ENCODE peak calls at places on chromosomes 7 and 10, in six cellular contexts. A, E, V, W, F and K are unnamed samples. For H3K36me3, the result is how much of the 10 kb centered on the place peaks cover.

GRCh38 chr10:52883996-52884871 is 111.7 kb upstream of the MBL2 start:
- DNase-seq in F (peak), V (no peak), A (peak), W (no peak), E (peak), K (no peak)

GRCh38 chr7:24604640-24605039 is 31.4 kb downstream of the PALS2 start:
- DNase-seq in W (no peak), E (no peak), V (no peak), F (no peak), A (peak), K (no peak)

GRCh38 chr7:101100858-101101847 is 15.9 kb downstream of the TRIM56 start:
- DNase-seq in E (no peak), V (no peak), F (no peak), A (no peak), W (no peak), K (no peak)

GRCh38 chr7:95687759-95688343 is 84.5 kb upstream of the DYNC1I1 start:
- DNase-seq in W (no peak), F (no peak), A (no peak), E (peak), V (no peak), K (no peak)

GRCh38 chr10:26090762-26091161 is 125.8 kb upstream of the GAD2 start:
- DNase-seq in W (no peak), F (no peak), E (no peak), A (no peak), V (no peak), K (no peak)

GRCh38 chr7:21469894-21470293 is 42.0 kb downstream of the SP4 start:
- DNase-seq in V (no peak), A (no peak), F (no peak), E (no peak), W (no peak), K (no peak)

GRCh38 chr10:7529638-7530037 is 118.8 kb upstream of the SFMBT2 start:
- DNase-seq in E (no peak), V (peak), W (peak), F (no peak), A (peak), K (no peak)

GRCh38 chr10:69362471-69362954 is 54.2 kb downstream of the TACR2 start:
- DNase-seq in V (no peak), F (peak), W (no peak), A (no peak), E (no peak), K (peak)

GRCh38 chr10:3452234-3452633 is 279.7 kb upstream of the PITRM1 start:
- DNase-seq in W (no peak), V (no peak), A (no peak), E (no peak), F (no peak), K (no peak)

GRCh38 chr7:112573302-112574039 is 92.7 kb downstream of the LSMEM1 start:
- DNase-seq in V (no peak), A (no peak), F (no peak), E (peak), W (no peak), K (peak)

GRCh38 chr7:122306320-122307227 is 2.0 kb upstream of the FEZF1 start:
- DNase-seq in A (no peak), W (no peak), F (no peak), V (no peak), E (no peak), K (no peak)

GRCh38 chr7:150357771-150358427 is 10.7 kb upstream of the REPIN1 start:
- DNase-seq in W (no peak), V (peak), F (no peak), A (no peak), E (peak), K (no peak)

GRCh38 chr10:103481974-103482531 is 3.0 kb upstream of the CALHM3 start:
- DNase-seq in A (no peak), V (no peak), W (no peak), F (no peak), E (peak), K (no peak)

GRCh38 chr10:79007843-79008319 is 60.9 kb upstream of the ZMIZ1 start:
- DNase-seq in E (no peak), V (no peak), W (no peak), A (no peak), F (no peak), K (no peak)

GRCh38 chr7:29480456-29480855 is 83.2 kb upstream of the PRR15 start:
- DNase-seq in A (no peak), W (no peak), E (no peak), V (peak), F (peak), K (no peak)

GRCh38 chr10:33666686-33667480 is 332.4 kb upstream of the NRP1 start:
- DNase-seq in E (no peak), V (no peak), F (no peak), A (no peak), W (no peak), K (no peak)

GRCh38 chr7:112509390-112509789 is 28.6 kb downstream of the LSMEM1 start:
- DNase-seq in A (no peak), W (no peak), E (no peak), V (no peak), F (no peak), K (no peak)

GRCh38 chr7:33286521-33286920 is 157.2 kb downstream of the BBS9 start:
- DNase-seq in E (no peak), A (no peak), V (no peak), W (no peak), F (no peak), K (no peak)

GRCh38 chr10:119521443-119522204 is 20.9 kb downstream of the RGS10 start:
- DNase-seq in V (no peak), W (no peak), F (no peak), A (no peak), E (no peak), K (no peak)

GRCh38 chr7:101506531-101506930 is 122.6 kb downstream of the MYL10 start:
- DNase-seq in E (no peak), A (no peak), V (no peak), W (no peak), F (no peak), K (no peak)

GRCh38 chr10:45422862-45423659 is 49.0 kb downstream of the ALOX5 start:
- DNase-seq in F (no peak), W (no peak), E (no peak), A (no peak), V (no peak), K (no peak)

GRCh38 chr7:87934699-87935372 is 785 bp downstream of the ADAM22 start:
- DNase-seq in F (no peak), A (no peak), W (no peak), V (no peak), E (no peak), K (peak)

GRCh38 chr10:97977673-97978072 is 52.7 kb downstream of the CRTAC1 start:
- DNase-seq in A (no peak), V (no peak), W (no peak), F (no peak), E (no peak), K (no peak)

GRCh38 chr10:83959330-83959729 is 180.0 kb upstream of the GHITM start:
- DNase-seq in A (no peak), F (no peak), V (no peak), W (no peak), E (no peak), K (no peak)

GRCh38 chr7:116949941-116950801 is 3.1 kb upstream of the ST7 start:
- DNase-seq in W (no peak), A (no peak), F (no peak), V (no peak), E (peak), K (no peak)

GRCh38 chr10:22453320-22453719 is 108.0 kb downstream of the SPAG6 start:
- DNase-seq in V (no peak), E (no peak), A (no peak), F (no peak), W (no peak), K (no peak)

GRCh38 chr10:37680243-37680683 is 177.1 kb downstream of the ZNF248 start:
- DNase-seq in V (no peak), E (peak), W (no peak), F (no peak), A (no peak), K (no peak)

GRCh38 chr7:130841416-130841815 is 107.4 kb upstream of the KLF14 start:
- DNase-seq in F (no peak), A (no peak), E (no peak), W (no peak), V (no peak), K (no peak)

GRCh38 chr7:142722289-142722794 is 26.9 kb upstream of the PRSS1 start:
- DNase-seq in A (no peak), F (no peak), V (no peak), W (no peak), E (no peak), K (no peak)

GRCh38 chr7:29957921-29958320 is 31.7 kb downstream of the SCRN1 start:
- DNase-seq in E (no peak), F (no peak), W (no peak), A (no peak), V (no peak), K (no peak)

GRCh38 chr10:132141526-132142395 is 45.0 kb upstream of the DPYSL4 start:
- DNase-seq in V (peak), E (no peak), A (no peak), F (no peak), W (no peak), K (no peak)

GRCh38 chr10:71217266-71218045 is 5.1 kb downstream of the UNC5B start:
- DNase-seq in V (no peak), F (no peak), W (peak), E (peak), A (no peak), K (no peak)

GRCh38 chr10:132446661-132447445 is 49.9 kb downstream of the PWWP2B start:
- DNase-seq in E (peak), W (no peak), F (peak), V (no peak), A (no peak), K (peak)

GRCh38 chr7:70480913-70481579 is 650.9 kb upstream of the GALNT17 start:
- DNase-seq in W (no peak), E (no peak), A (no peak), F (no peak), V (no peak), K (no peak)

GRCh38 chr10:69864321-69864720 is 62.6 kb downstream of the COL13A1 start:
- DNase-seq in V (no peak), A (no peak), W (no peak), E (no peak), F (no peak), K (no peak)

GRCh38 chr7:19958309-19958896 is 185.0 kb upstream of the TMEM196 start:
- DNase-seq in A (no peak), V (no peak), W (no peak), F (no peak), E (no peak), K (no peak)
- TF ChIP-seq EP300 in A (no peak), V (no peak), W (no peak), F (no peak), E (no peak), K (no peak)

GRCh38 chr7:92226981-92227380 is 18.7 kb downstream of the KRIT1 start:
- DNase-seq in E (no peak), F (no peak), W (no peak), V (no peak), A (no peak), K (no peak)

GRCh38 chr7:92228742-92229141 is 17.0 kb downstream of the KRIT1 start:
- DNase-seq in V (no peak), F (no peak), A (no peak), W (no peak), E (no peak), K (no peak)

GRCh38 chr7:92228100-92228499 is 17.6 kb downstream of the KRIT1 start:
- DNase-seq in W (no peak), E (no peak), F (no peak), A (no peak), V (no peak), K (no peak)

DNA sequence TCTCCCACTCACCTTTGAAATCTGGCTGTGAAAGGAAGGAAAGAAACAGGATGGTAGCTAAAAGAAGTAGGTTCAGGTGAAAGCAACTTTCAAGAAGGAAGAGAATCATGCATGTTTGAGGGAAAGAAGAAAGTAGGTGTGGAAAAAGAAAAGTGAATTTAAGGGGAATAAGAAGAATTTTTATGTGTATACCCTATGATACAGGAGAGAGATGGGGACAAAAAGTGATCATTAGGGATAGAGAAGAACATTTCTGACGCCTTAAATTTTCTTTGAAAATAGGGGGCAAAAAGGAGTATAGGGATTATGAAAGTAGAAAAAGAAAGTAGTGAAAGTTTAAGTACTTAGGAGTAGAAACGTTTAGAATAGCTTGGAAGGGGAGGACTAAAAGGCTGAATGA is 15.2 kb downstream of the KRIT1 start:
- DNase-seq in W (no peak), E (no peak), A (no peak), F (no peak), V (no peak), K (no peak)
- H3K36me3 ChIP-seq in W (half or more), E (half or more), A (under half), F (under half), V (under half), K (half or more)

GRCh38 chr7:155263051-155263450 is 34.6 kb upstream of the INSIG1 start:
- DNase-seq in W (no peak), E (no peak), F (no peak), V (no peak), A (no peak), K (no peak)

GRCh38 chr7:155260498-155260872 is 37.2 kb upstream of the INSIG1 start:
- DNase-seq in W (no peak), F (no peak), V (no peak), E (no peak), A (no peak), K (no peak)

GRCh38 chr7:155263522-155264197 is 34.0 kb upstream of the INSIG1 start:
- DNase-seq in V (no peak), F (no peak), A (no peak), E (no peak), W (no peak), K (no peak)

GRCh38 chr7:155261031-155261985 is 36.4 kb upstream of the INSIG1 start:
- DNase-seq in V (no peak), A (no peak), W (no peak), F (no peak), E (no peak), K (no peak)

DNA sequence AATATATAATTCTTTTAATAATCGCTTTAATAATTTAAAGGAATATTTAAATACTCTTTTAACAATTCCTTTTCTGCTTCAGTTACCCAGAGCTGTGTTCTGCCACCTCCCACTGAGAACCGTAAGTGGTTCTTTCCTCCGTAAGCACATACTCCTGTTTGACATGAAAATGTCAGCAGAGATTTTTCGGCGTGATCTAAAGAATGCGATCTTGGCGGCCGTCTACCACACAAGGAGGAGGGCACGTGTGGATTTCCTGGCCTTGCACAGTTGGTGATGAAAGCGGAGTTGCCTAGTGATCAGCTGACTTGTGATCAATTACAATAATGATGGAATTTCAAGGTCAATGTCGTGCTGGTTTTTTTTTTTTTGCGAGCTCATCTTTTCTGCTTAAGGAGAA is 35.7 kb upstream of the INSIG1 start:
- DNase-seq in A (no peak), W (no peak), F (no peak), V (no peak), E (no peak), K (no peak)
- TF ChIP-seq EP300 in A (no peak), W (no peak), F (no peak), V (no peak), E (no peak), K (no peak)

GRCh38 chr7:107972986-107973385 is 30.0 kb downstream of the LAMB1 start:
- DNase-seq in W (no peak), A (no peak), F (no peak), V (peak), E (no peak), K (no peak)

GRCh38 chr7:107978815-107979408 is 24.0 kb downstream of the LAMB1 start:
- DNase-seq in W (no peak), E (no peak), V (no peak), F (no peak), A (no peak), K (no peak)

GRCh38 chr7:107976620-107977019 is 26.3 kb downstream of the LAMB1 start:
- DNase-seq in W (no peak), E (no peak), V (no peak), F (no peak), A (no peak), K (no peak)

GRCh38 chr7:107973861-107974260 is 29.1 kb downstream of the LAMB1 start:
- DNase-seq in A (no peak), F (no peak), E (no peak), W (no peak), V (no peak), K (no peak)

DNA sequence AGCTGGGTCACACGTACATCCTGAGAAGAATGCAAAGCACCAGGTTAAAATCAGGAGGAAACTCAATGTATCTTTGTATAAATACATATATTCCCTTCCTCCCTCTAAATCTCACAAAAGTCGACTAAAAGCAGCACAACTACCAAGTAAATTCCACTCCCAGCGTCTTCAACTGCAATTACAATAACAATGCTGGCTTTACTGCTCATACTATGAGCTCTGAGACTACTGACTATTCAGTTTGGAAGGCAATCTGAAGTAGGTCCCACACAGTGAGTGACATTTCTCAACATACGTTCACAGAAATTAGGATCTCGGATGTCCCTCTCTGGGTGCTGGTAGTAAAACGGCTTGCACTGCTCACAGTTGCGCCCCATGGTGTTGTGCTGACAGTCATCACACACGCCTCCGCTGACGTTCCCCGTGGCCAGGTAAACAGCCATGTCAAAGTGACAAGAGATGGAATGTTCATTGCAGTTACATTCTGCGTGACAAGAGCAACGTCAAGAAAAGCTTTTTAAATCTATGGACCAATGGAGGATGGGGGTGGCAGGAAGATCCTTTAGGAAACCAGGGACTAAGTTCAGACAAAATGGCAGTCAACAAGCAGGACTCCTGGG is 27.5 kb downstream of the LAMB1 start:
- DNase-seq in E (no peak), V (peak), F (no peak), A (no peak), W (no peak), K (no peak)
- H3K36me3 ChIP-seq in E (under half), V (under half), F (under half), A (under half), W (under half), K (under half)

GRCh38 chr10:75401569-75402485 is at the start of gene ZNF503:
- DNase-seq in A (peak), W (peak), V (peak), F (peak), E (peak), K (peak)
- TF ChIP-seq EP300 in A (no peak), W (no peak), V (no peak), F (no peak), E (no peak), K (no peak)

GRCh38 chr7:128755075-128755474 is 15.9 kb downstream of the CALU start:
- DNase-seq in V (no peak), A (no peak), F (no peak), W (no peak), E (no peak), K (no peak)
- H3K36me3 ChIP-seq in V (under half), A (half or more), F (under half), W (half or more), E (half or more), K (under half)

GRCh38 chr7:102860351-102860811 is 52.4 kb upstream of the LRRC17 start:
- DNase-seq in E (no peak), F (no peak), A (no peak), V (no peak), W (no peak), K (no peak)
- TF ChIP-seq EP300 in E (no peak), F (no peak), A (no peak), V (no peak), W (no peak), K (no peak)

GRCh38 chr7:23349484-23350157 is 50.5 kb downstream of the MALSU1 start:
- DNase-seq in E (no peak), A (no peak), F (no peak), V (no peak), W (no peak), K (no peak)
- H3K36me3 ChIP-seq in E (half or more), A (under half), F (under half), V (under half), W (under half), K (under half)

GRCh38 chr10:67110286-67110685 is 184.4 kb downstream of the LRRTM3 start:
- DNase-seq in F (no peak), E (no peak), A (no peak), V (no peak), W (no peak), K (no peak)
- TF ChIP-seq EP300 in F (no peak), E (no peak), A (no peak), V (no peak), W (no peak), K (no peak)